ENCODE peak calls at places on chromosomes 3 and 15, in four cellular contexts. W is suprapubic skin, G is right lobe of liver, Q is neural progenitor cell. N is an unnamed sample.

GRCh38 chr15:50685191-50685975 is 1.2 kb downstream of the TRPM7 start:
- DNase-seq in W (no peak), Q (no peak), G (no peak), N (no peak)

GRCh38 chr3:104556372-104557078 is 810.2 kb upstream of the ALCAM start:
- DNase-seq in Q (peak), G (no peak), W (no peak), N (no peak)

GRCh38 chr15:32113224-32113623 is 82.9 kb downstream of the CHRNA7 start:
- DNase-seq in G (no peak), Q (no peak), W (no peak), N (no peak)

GRCh38 chr3:64344721-64345207 is 119.5 kb upstream of the PRICKLE2 start:
- DNase-seq in Q (peak), W (no peak), G (no peak), N (no peak)

GRCh38 chr3:126058666-126059065 is 25.3 kb downstream of the SLC41A3 start:
- DNase-seq in Q (no peak), G (no peak), W (no peak), N (peak)

GRCh38 chr3:129439381-129439816 is 349 bp downstream of the MBD4 start:
- DNase-seq in G (peak), W (peak), Q (peak), N (peak)

GRCh38 chr3:105195260-105195659 is 171.4 kb upstream of the ALCAM start:
- DNase-seq in Q (no peak), G (no peak), W (no peak), N (no peak)

GRCh38 chr3:169666501-169667379 is 3.2 kb upstream of the MECOM start:
- DNase-seq in Q (peak), G (no peak), W (no peak), N (no peak)

GRCh38 chr15:78243491-78243941 is 9.2 kb upstream of the ACSBG1 start:
- DNase-seq in W (peak), G (peak), Q (peak), N (peak)

GRCh38 chr15:90489514-90489913 is 40.2 kb upstream of the CRTC3 start:
- DNase-seq in G (no peak), Q (no peak), W (no peak), N (no peak)

GRCh38 chr15:32774022-32774421 is 56.2 kb downstream of the GREM1 start:
- DNase-seq in W (no peak), Q (no peak), G (no peak), N (no peak)

GRCh38 chr3:177026505-177027277 is 170.6 kb downstream of the TBL1XR1 start:
- DNase-seq in W (no peak), Q (no peak), G (no peak), N (no peak)

GRCh38 chr15:100725121-100726069 is 123.0 kb downstream of the ASB7 start:
- DNase-seq in Q (no peak), W (peak), G (no peak), N (peak)

GRCh38 chr3:27914199-27914598 is 192.1 kb upstream of the EOMES start:
- DNase-seq in Q (peak), W (no peak), G (no peak), N (no peak)

GRCh38 chr15:42494998-42495360 is 455 bp upstream of the SNAP23 start:
- DNase-seq in G (no peak), W (no peak), Q (peak), N (no peak)

GRCh38 chr3:96843505-96844203 is 29.3 kb downstream of the EPHA6 start:
- DNase-seq in W (no peak), G (no peak), Q (no peak), N (no peak)

DNA sequence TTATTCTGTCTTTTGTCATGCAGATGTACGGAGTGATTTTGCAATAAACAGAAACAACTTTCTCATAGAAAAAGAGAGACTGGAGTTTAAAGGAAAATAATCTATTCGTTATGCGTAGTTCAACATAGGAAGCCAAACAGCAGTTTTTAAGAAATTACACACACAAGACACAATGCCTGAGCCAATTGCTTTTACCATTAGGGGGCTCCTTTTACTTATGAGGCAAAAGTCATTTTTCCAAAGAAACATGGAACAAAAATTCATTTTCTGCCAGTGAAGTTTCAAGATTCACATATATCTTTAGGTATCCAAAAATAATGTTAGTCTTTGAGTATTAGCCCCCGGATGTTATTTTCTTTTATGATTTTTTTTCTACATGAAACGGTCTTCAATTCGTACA is 10.7 kb downstream of the CNTN6 start:
- DNase-seq in W (no peak), G (no peak), Q (no peak), N (no peak)
- TF ChIP-seq CTCF in W (no peak), G (no peak), Q (peak), N (no peak)

DNA sequence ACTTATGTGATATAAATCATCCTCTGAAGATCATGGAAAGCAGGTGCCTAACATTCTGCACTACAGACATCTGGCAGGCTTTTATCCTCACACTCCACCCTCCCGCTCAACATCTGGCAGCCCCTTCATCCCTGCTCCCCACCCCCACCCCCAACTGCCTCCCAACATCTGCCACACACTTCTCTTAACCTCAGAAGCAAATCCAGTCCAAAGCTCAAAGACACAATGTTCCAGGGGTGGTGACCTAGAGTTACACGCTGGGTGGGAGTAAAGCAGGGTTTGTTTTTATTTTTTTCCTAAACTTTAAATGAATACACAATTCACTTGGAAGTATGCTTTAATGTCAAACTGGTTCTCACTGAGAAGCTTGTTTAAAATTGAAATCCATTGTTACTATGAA is 184.4 kb upstream of the ATP11B start:
- DNase-seq in G (no peak), W (no peak), Q (no peak), N (no peak)
- H3K4me3 ChIP-seq in G (no peak), W (no peak), Q (no peak), N (no peak)

DNA sequence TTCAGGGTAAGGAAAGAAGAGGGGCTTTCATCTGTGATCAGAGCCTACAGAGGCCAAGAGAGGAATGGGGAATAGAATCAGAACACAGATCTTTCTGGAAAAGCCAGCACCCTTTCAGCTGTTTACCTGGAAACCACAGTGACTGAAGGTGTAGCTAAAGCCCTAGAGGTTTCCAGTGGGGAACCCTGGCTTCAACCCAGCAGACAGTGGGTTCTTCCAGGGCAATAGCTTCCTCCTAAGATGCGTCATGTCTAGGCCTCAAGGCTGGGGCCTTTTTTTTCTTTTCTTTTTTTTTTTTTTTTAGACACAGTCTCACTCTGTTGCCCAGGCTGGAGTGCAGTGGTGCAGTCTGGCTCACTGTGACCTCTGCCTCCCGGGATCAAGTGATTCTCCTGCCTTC is 3.1 kb upstream of the CPNE9 start:
- DNase-seq in Q (no peak), G (no peak), W (no peak), N (no peak)
- H3K27ac ChIP-seq in Q (no peak), G (no peak), W (no peak), N (no peak)

DNA sequence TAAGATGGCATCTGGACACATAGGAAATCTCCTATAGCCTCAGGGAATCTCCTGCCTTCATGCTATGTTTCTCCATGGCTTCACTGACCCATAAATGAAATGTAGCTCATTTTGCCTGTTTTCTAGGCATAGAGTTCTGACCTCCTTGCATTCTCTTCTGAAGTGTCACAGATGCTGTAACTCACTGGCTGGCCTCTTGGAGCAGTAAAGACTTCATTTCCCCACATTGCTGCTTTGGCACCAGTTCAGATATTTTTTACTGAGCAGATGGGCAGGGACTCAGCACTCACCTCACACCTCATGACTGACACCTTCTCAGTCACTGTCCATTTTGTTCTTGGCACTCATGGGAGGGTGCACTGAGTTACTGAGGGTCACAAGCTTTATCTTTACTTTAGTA is 286.7 kb upstream of the TGFBR2 start:
- DNase-seq in G (no peak), W (no peak), Q (peak), N (no peak)
- TF ChIP-seq CTCF in G (peak), W (no peak), Q (peak), N (no peak)

GRCh38 chr15:45113380-45113990 is 487 bp downstream of the DUOX2 start:
- DNase-seq in G (no peak), Q (peak), W (no peak), N (no peak)
- H3K4me3 ChIP-seq in G (no peak), Q (peak), W (no peak), N (peak)

DNA sequence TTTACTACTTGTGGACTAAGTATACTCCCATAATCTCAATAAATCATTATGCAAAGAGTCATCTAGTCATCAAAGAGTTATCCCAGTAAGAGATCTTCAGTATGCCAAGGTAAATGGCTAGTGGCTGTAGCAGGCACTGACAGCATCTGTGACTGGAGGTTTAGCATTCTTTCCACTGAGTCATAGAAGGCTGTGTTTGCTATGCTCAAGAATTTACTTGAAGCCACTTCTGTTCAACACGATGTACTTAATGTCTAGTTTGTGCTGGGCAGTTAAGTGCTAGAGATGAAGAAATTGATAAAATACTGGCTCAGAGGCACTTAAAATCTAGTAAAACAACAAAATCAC is 13.1 kb downstream of the ZBED2 start:
- DNase-seq in Q (no peak), W (no peak), G (no peak), N (no peak)
- H3K27ac ChIP-seq in Q (no peak), W (no peak), G (no peak), N (no peak)

GRCh38 chr3:123370819-123371218 is 78.1 kb downstream of the ADCY5 start:
- DNase-seq in G (no peak), W (no peak), Q (no peak), N (no peak)

GRCh38 chr3:123369085-123369484 is 79.8 kb downstream of the ADCY5 start:
- DNase-seq in W (no peak), G (no peak), Q (no peak), N (no peak)

GRCh38 chr3:123361019-123361418 is 87.9 kb downstream of the ADCY5 start:
- DNase-seq in W (no peak), G (no peak), Q (no peak), N (no peak)

GRCh38 chr3:123367467-123368154 is 81.3 kb downstream of the ADCY5 start:
- DNase-seq in W (no peak), G (no peak), Q (no peak), N (no peak)

GRCh38 chr3:123365450-123366143 is 83.3 kb downstream of the ADCY5 start:
- DNase-seq in W (no peak), Q (peak), G (no peak), N (no peak)
- TF ChIP-seq CTCF in W (no peak), Q (peak), G (peak), N (peak)

GRCh38 chr15:66169023-66169422 is 84.5 kb downstream of the MEGF11 start:
- DNase-seq in W (no peak), G (no peak), Q (no peak), N (no peak)

GRCh38 chr15:66170716-66171115 is 82.8 kb downstream of the MEGF11 start:
- DNase-seq in W (no peak), Q (no peak), G (no peak), N (no peak)

GRCh38 chr15:66167854-66168253 is 85.7 kb downstream of the MEGF11 start:
- DNase-seq in Q (no peak), G (no peak), W (no peak), N (no peak)

GRCh38 chr15:66170042-66170441 is 83.5 kb downstream of the MEGF11 start:
- DNase-seq in W (no peak), Q (no peak), G (no peak), N (no peak)

GRCh38 chr15:66169625-66170024 is 83.9 kb downstream of the MEGF11 start:
- DNase-seq in Q (no peak), W (no peak), G (no peak), N (no peak)
- H3K4me3 ChIP-seq in Q (no peak), W (no peak), G (no peak), N (no peak)

DNA sequence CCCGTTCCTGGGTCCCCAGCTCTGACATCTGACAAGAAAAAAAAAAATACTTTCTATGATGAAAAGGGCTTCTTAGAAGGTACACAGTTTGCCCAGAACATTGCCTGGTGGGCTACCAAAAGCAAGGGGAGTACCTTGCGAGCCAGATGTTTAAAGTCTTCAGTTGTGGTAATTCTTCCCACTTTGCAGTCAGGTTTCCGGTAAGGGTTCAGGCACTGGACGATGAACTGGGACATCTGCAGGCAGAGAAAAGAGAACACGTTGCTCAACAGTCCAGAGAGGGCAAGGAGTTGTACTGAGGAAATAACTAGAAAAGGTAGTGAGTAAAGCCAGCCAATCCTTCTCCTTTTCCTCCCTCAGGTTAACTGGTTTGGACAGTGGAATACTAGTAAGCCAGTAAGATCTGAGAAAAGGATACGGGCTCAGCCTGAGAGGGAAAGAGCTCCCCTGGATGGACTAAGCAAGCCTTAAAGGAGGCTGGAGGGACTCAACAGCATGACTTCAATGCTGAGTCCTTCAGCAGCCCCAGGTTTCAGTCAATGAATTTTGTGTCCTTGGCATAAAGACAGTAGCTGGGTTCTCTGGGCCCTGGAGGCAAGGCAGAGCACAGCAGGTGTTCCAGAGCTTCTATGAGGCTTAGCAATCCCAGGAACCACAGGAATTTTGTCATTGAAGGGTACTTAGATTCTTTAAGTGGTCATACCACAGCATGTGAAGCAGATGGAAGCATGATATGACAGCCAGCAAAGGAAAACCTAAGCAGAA is 38.2 kb downstream of the NBEAL2 start:
- DNase-seq in Q (no peak), W (no peak), G (no peak), N (no peak)
- H3K27ac ChIP-seq in Q (no peak), W (no peak), G (peak), N (no peak)

GRCh38 chr15:69874321-69874720 is 223.4 kb downstream of the TLE3 start:
- DNase-seq in Q (no peak), W (no peak), G (no peak), N (no peak)
- TF ChIP-seq CTCF in Q (no peak), W (no peak), G (no peak), N (no peak)